ENCODE peak calls at places on chromosomes 1 and 21, in five cellular contexts. L, C, K, T and M are unnamed samples.

GRCh38 chr1:205584732-205585131 is 47.1 kb downstream of the ELK4 start:
- DNase-seq in L (no peak), C (no peak), K (no peak), T (no peak), M (no peak)

GRCh38 chr1:6288674-6289073 is 27.8 kb upstream of the GPR153 start:
- DNase-seq in L (no peak), C (no peak), K (no peak), T (no peak), M (no peak)

GRCh38 chr1:232899839-232900238 is 50.6 kb upstream of the NTPCR start:
- DNase-seq in L (no peak), C (no peak), K (no peak), T (no peak), M (no peak)

GRCh38 chr1:211588711-211589110 is 9.8 kb upstream of the SLC30A1 start:
- DNase-seq in L (no peak), C (no peak), K (no peak), T (no peak), M (no peak)

GRCh38 chr1:183101841-183102276 is 78.6 kb downstream of the LAMC1 start:
- DNase-seq in L (no peak), C (no peak), K (no peak), T (peak; percentile 17), M (no peak)

GRCh38 chr1:168081373-168082007 is 55.2 kb downstream of the GPR161 start:
- DNase-seq in L (no peak), C (peak; percentile 52), K (no peak), T (no peak), M (no peak)

GRCh38 chr1:211885746-211886522 is 55.4 kb upstream of the LPGAT1 start:
- DNase-seq in L (peak; percentile 44), C (peak; percentile 3), K (no peak), T (no peak), M (no peak)

GRCh38 chr1:9473032-9473792 is 66.1 kb upstream of the SLC25A33 start:
- DNase-seq in L (peak; percentile 77), C (peak; percentile 94), K (no peak), T (no peak), M (no peak)

GRCh38 chr1:236425031-236425663 is 31.1 kb downstream of the EDARADD start:
- DNase-seq in L (no peak), C (no peak), K (peak; percentile 32), T (peak; percentile 65), M (peak; percentile 83)

GRCh38 chr1:243734311-243734700 is 115.7 kb downstream of the AKT3 start:
- DNase-seq in L (no peak), C (no peak), K (no peak), T (no peak), M (no peak)

GRCh38 chr1:206011057-206011456 is 7.9 kb upstream of the RAB7B start:
- DNase-seq in L (no peak), C (no peak), K (no peak), T (no peak), M (no peak)

GRCh38 chr21:40146201-40146890 is 279.1 kb downstream of the PCP4 start:
- DNase-seq in L (no peak), C (no peak), K (no peak), T (no peak), M (no peak)

DNA sequence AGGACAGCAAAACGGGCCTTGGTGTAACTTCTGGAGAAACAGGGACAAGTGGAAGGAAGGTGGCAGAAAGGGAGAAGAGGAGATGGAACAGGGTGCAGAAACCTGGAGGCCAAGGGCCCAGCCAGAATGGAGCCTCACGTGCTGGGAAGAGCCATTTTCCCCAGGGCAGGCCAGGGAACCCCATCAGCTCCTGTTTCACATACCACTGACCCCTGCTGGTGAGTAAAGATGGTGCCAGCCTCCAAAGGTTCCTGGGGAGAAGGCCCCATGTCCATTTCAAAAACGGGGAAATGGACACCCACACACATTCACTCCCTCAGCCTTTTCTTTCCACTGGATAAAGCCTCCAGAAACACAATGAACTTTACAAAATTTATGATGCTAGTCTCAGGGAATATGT is 57.6 kb upstream of the JUN start:
- DNase-seq in L (no peak), C (no peak), K (peak; percentile 30), T (no peak), M (no peak)
- TF ChIP-seq CTCF in L (peak; percentile 38), C (peak; percentile 61), K (peak; percentile 55), T (peak; percentile 61), M (peak; percentile 41)

DNA sequence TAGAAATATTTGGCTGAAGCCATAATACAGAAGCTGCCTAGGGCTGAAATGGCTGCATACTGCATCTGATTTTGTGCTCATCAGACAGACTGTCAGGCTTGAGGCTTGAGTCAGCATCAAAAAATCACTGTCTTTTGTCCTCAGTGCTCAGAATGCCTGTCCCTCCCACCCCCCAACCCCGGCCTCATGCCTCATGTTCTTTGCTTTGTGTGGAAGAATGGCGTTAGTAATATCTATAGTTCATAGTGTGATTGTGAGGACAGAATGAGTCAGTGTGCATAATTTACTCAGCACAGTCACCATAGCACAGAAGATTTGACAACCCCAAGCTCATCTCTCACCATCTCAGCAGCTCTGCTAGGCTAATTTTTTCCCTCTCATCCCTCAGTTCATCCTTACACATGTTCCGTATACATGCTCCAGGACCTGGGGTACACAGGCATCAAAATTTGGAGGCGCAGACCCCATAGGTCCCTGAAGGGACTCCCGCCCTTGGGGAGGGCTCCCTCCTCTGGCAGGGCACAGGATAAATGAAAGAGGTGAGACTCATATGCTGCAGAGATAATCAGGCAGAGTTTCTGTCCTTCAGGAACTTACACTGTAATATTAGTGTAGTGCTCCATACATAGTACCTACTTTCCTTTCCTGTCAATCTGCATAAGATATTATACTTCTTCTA is 159.1 kb upstream of the C8B start:
- DNase-seq in L (no peak), C (peak; percentile 44), K (no peak), T (peak; percentile 13), M (peak; percentile 6)
- TF ChIP-seq CTCF in L (no peak), C (peak; percentile 44), K (no peak), T (peak; percentile 31), M (no peak)

DNA sequence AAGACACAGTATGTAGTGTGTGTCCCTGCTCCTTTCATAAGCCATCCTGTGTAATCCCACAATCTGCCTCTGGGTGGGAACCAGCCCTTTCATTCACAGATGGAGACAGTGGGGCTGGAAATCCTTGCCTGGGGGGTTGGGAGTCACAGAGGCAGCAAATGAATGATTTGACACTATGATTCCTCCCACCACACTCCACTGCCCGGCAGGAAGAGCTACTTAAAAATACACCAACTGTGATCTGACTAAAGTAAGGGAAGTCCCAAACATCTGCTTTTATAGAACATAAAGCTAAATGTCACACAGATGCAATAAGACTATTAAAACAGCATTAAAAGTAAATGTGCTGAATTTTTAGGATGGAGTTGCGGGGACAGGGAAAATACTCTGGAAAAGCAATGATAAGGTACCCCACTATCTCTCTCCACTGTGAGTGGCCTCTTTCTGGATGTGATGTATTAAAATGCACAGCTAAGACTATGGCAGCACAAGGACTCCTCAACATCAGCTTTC is 4.3 kb downstream of the PARP1 start:
- DNase-seq in L (no peak), C (peak; percentile 34), K (peak; percentile 32), T (no peak), M (no peak)
- TF ChIP-seq CTCF in L (no peak), C (peak; percentile 63), K (peak; percentile 11), T (peak; percentile 32), M (no peak)

DNA sequence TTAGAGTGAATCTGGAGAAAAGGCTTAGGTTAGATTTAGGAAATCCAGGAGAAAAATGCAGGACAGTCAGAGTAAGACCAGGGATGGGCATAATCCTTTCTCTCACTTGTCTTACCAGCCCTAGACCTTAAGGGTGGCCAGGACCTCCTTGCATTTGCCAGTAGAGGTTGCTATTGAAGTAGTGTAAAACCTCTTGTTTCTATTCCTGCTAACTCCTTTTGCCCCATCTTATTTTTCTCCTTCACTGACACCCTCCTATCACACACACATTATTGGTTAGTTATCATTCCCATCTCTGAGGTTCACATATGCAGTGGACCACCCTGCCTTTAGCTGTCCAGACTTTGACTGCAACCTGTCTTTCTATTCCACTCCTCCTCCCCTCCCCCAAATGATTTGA is 75.0 kb upstream of the MACF1 start:
- DNase-seq in L (no peak), C (no peak), K (no peak), T (no peak), M (peak; percentile 23)
- TF ChIP-seq CTCF in L (no peak), C (peak; percentile 57), K (no peak), T (peak; percentile 30), M (no peak)

DNA sequence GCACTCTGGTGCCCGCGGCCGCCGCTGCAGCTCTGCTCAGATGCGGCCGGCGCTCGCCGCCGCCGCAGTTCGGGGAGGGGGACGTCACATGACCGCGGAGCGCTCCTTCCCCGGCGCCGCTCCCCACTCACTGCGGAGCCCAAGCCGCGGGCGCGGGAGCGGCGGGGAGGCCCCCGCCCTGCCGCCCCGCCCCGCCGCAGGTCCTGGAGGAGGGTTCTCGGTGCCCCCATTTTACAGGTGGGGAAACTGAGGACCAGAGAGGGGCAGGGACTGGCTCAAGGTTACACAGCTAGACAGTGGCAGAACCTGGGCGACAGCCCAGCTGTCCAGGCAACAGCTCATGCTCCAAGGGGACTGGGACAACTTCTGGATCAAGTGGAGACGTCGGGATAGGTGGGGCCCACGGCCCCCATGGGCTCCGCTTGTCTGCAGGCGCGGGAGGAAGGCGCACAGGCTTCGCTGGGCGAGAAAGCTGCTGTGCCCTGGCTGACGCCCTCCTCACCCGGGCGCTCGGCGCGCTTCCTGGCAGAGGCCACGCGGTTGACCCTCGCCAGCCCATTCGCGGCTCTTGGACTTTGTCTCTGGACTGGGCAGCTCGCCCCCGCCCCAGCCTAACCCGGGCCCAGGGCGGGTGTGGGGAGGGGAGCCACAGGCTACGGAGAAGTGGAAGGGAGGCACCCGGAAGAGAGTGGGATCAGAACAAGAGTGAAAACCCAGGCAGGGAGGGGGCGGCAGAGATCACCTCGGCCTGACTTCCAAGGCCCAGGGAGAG is at the start of gene RAP1GAP:
- DNase-seq in L (no peak), C (no peak), K (peak; percentile 57), T (no peak), M (peak; percentile 68)
- TF ChIP-seq CTCF in L (no peak), C (peak; percentile 26), K (no peak), T (peak; percentile 23), M (no peak)

GRCh38 chr1:3470650-3471355 is 16.3 kb downstream of the ARHGEF16 start:
- DNase-seq in L (no peak), C (no peak), K (peak; percentile 23), T (no peak), M (no peak)

GRCh38 chr1:3472906-3473305 is 18.4 kb downstream of the ARHGEF16 start:
- DNase-seq in L (no peak), C (no peak), K (no peak), T (no peak), M (no peak)

GRCh38 chr1:3469849-3470649 is 15.6 kb downstream of the ARHGEF16 start:
- DNase-seq in L (no peak), C (no peak), K (peak; percentile 6), T (no peak), M (no peak)

GRCh38 chr1:3472088-3472850 is 17.8 kb downstream of the ARHGEF16 start:
- DNase-seq in L (no peak), C (no peak), K (no peak), T (no peak), M (no peak)

GRCh38 chr1:3471356-3472087 is 17.1 kb downstream of the ARHGEF16 start:
- DNase-seq in L (no peak), C (peak; percentile 69), K (peak; percentile 77), T (no peak), M (no peak)
- TF ChIP-seq CTCF in L (no peak), C (peak; percentile 75), K (no peak), T (no peak), M (no peak)

GRCh38 chr21:33584455-33584854 is 4.0 kb downstream of the DONSON start:
- DNase-seq in L (no peak), C (no peak), K (no peak), T (no peak), M (no peak)

GRCh38 chr21:33586927-33587326 is 1.6 kb downstream of the DONSON start:
- DNase-seq in L (no peak), C (no peak), K (no peak), T (no peak), M (no peak)

GRCh38 chr21:33588485-33589335 is at the start of gene DONSON:
- DNase-seq in L (peak; percentile 53), C (peak; percentile 53), K (peak; percentile 87), T (peak; percentile 88), M (peak; percentile 97)

GRCh38 chr21:33587792-33588484 is 546 bp downstream of the DONSON start:
- DNase-seq in L (no peak), C (peak; percentile 10), K (peak; percentile 26), T (peak; percentile 63), M (peak; percentile 65)
- TF ChIP-seq CTCF in L (no peak), C (no peak), K (no peak), T (no peak), M (no peak)